ENCODE peak calls at places on chromosomes 4 and X, in nine cellular contexts. K is ovary, W is IMR-90, Z is breast epithelium, V is uterus, S is esophagus muscularis mucosa, X is body of pancreas, R is Peyer's patch, G is adrenal gland. E is an unnamed sample.

GRCh38 chr4:112099701-112100289 is 45.5 kb upstream of the FAM241A start:
- DNase-seq in W (peak), G (no peak), R (no peak), K (no peak), Z (no peak), S (no peak), X (no peak), V (no peak), E (no peak)

GRCh38 chr4:168694669-168695068 is 197.8 kb downstream of the PALLD start:
- DNase-seq in R (no peak), Z (no peak), G (no peak), K (no peak), S (no peak), X (no peak), V (no peak), W (peak), E (no peak)

GRCh38 chrX:113059714-113060113 is 219.1 kb upstream of the AMOT start:
- DNase-seq in R (no peak), G (no peak), Z (no peak), K (no peak), S (no peak), V (no peak), W (no peak), X (no peak), E (no peak)

GRCh38 chr4:14218641-14219040 is 591.1 kb upstream of the BOD1L1 start:
- DNase-seq in R (no peak), S (no peak), Z (no peak), K (no peak), V (no peak), X (peak), W (no peak), G (no peak), E (no peak)

GRCh38 chr4:48127882-48128394 is 6.1 kb downstream of the TXK start:
- DNase-seq in Z (peak), G (peak), V (peak), K (peak), X (peak), W (peak), R (peak), S (no peak), E (peak)

GRCh38 chr4:2244947-2245786 is 3.2 kb upstream of the HAUS3 start:
- DNase-seq in R (peak), V (no peak), S (no peak), Z (no peak), K (peak), W (no peak), G (peak), X (no peak), E (no peak)

GRCh38 chr4:81314897-81315470 is 100.0 kb upstream of the PRKG2 start:
- DNase-seq in W (peak), S (no peak), V (no peak), X (no peak), R (no peak), G (no peak), K (no peak), Z (no peak), E (no peak)

GRCh38 chrX:17547658-17548057 is 172.7 kb downstream of the NHS start:
- DNase-seq in G (peak), K (peak), R (no peak), Z (no peak), S (no peak), X (peak), W (peak), V (peak), E (no peak)

GRCh38 chr4:98609946-98610345 is 48.5 kb downstream of the TSPAN5 start:
- DNase-seq in G (no peak), K (no peak), W (peak), V (no peak), R (no peak), X (no peak), S (no peak), Z (no peak), E (no peak)

GRCh38 chrX:85003655-85004244 is at the start of gene APOOL:
- DNase-seq in S (peak), W (peak), V (peak), X (peak), G (peak), Z (peak), R (peak), K (peak), E (peak)

GRCh38 chr4:43360296-43360695 is 467.8 kb downstream of the GRXCR1 start:
- DNase-seq in V (no peak), G (no peak), X (no peak), R (no peak), W (no peak), S (no peak), Z (no peak), K (no peak), E (no peak)

GRCh38 chr4:121738780-121739547 is 26.0 kb downstream of the SMIM43 start:
- DNase-seq in K (peak), G (no peak), V (no peak), X (no peak), W (peak), S (no peak), Z (no peak), R (no peak), E (no peak)

GRCh38 chr4:96073446-96073845 is 233.6 kb downstream of the PDHA2 start:
- DNase-seq in K (no peak), S (no peak), W (no peak), V (no peak), G (no peak), X (no peak), Z (no peak), R (no peak), E (no peak)

GRCh38 chr4:185540040-185540439 is 4.7 kb upstream of the PDLIM3 start:
- DNase-seq in R (no peak), Z (no peak), G (no peak), X (no peak), K (no peak), W (no peak), V (no peak), S (no peak), E (no peak)

GRCh38 chr4:25075851-25076250 is 45.1 kb upstream of the LGI2 start:
- DNase-seq in S (no peak), R (no peak), X (no peak), Z (no peak), G (no peak), K (no peak), W (no peak), V (no peak), E (no peak)

GRCh38 chrX:68599256-68600152 is 48.0 kb upstream of the STARD8 start:
- DNase-seq in Z (no peak), K (no peak), R (no peak), G (no peak), S (no peak), X (no peak), W (peak), V (no peak), E (no peak)

GRCh38 chr4:150078041-150078995 is at the start of gene DCLK2:
- DNase-seq in G (peak), Z (peak), S (peak), X (peak), V (peak), R (peak), K (peak), W (peak), E (peak)

GRCh38 chr4:2371765-2372487 is 46.5 kb downstream of the ZFYVE28 start:
- DNase-seq in Z (no peak), R (no peak), V (no peak), W (no peak), S (no peak), X (no peak), K (no peak), G (no peak), E (no peak)

GRCh38 chr4:45992728-45993127 is 131.1 kb downstream of the GABRG1 start:
- DNase-seq in X (no peak), W (no peak), V (no peak), R (no peak), G (no peak), K (no peak), S (no peak), Z (no peak), E (no peak)

GRCh38 chrX:121122332-121122731 is 74.9 kb downstream of the GLUD2 start:
- DNase-seq in G (no peak), Z (no peak), X (no peak), K (no peak), V (no peak), R (no peak), S (no peak), W (no peak), E (no peak)

GRCh38 chrX:19904778-19905367 is 17.5 kb upstream of the SH3KBP1 start:
- DNase-seq in W (peak), G (no peak), S (no peak), Z (no peak), R (no peak), X (peak), V (no peak), K (no peak), E (no peak)

GRCh38 chrX:39260965-39261364 is 459.7 kb downstream of the MID1IP1 start:
- DNase-seq in S (no peak), X (no peak), K (no peak), Z (no peak), W (no peak), R (no peak), G (no peak), V (no peak), E (no peak)

GRCh38 chr4:168440442-168441264 is 39.6 kb downstream of the DDX60L start:
- DNase-seq in X (no peak), V (no peak), G (no peak), K (no peak), S (no peak), Z (no peak), R (no peak), W (peak), E (no peak)

GRCh38 chr4:186151499-186151898 is 39.9 kb upstream of the CYP4V2 start:
- DNase-seq in G (no peak), Z (no peak), S (no peak), W (no peak), R (no peak), K (no peak), V (no peak), X (no peak), E (no peak)

GRCh38 chrX:69138512-69138911 is 26.7 kb downstream of the PJA1 start:
- DNase-seq in S (no peak), K (no peak), V (no peak), Z (no peak), W (no peak), R (no peak), X (no peak), G (no peak), E (no peak)

GRCh38 chr4:13544556-13545393 is 467 bp upstream of the NKX3-2 start:
- DNase-seq in S (peak), W (peak), R (no peak), K (no peak), Z (no peak), V (peak), X (peak), G (peak), E (no peak)

GRCh38 chrX:109922183-109922582 is 80.7 kb upstream of the TMEM164 start:
- DNase-seq in X (no peak), K (no peak), V (no peak), S (no peak), W (no peak), G (no peak), R (no peak), Z (no peak), E (no peak)

GRCh38 chr4:85595796-85596559 is 121.0 kb downstream of the ARHGAP24 start:
- DNase-seq in W (no peak), V (no peak), S (no peak), G (peak), K (no peak), Z (no peak), X (peak), R (no peak), E (no peak)

GRCh38 chr4:44493924-44494323 is 45.3 kb upstream of the KCTD8 start:
- DNase-seq in V (no peak), S (no peak), G (peak), K (no peak), X (no peak), R (no peak), W (no peak), Z (no peak), E (no peak)

GRCh38 chr4:11337287-11337686 is 91.4 kb downstream of the HS3ST1 start:
- DNase-seq in S (peak), G (no peak), X (no peak), Z (no peak), K (no peak), V (no peak), R (no peak), W (no peak), E (no peak)

GRCh38 chr4:121454251-121454979 is 73.6 kb upstream of the QRFPR start:
- DNase-seq in W (no peak), R (no peak), G (no peak), K (no peak), Z (no peak), V (no peak), X (no peak), S (no peak), E (no peak)

GRCh38 chr4:24857996-24858395 is 54.8 kb downstream of the CCDC149 start:
- DNase-seq in S (no peak), V (peak), X (no peak), R (no peak), Z (no peak), W (peak), G (peak), K (no peak), E (no peak)

GRCh38 chrX:68332156-68332823 is 101.0 kb downstream of the OPHN1 start:
- DNase-seq in K (no peak), X (no peak), W (no peak), Z (no peak), V (no peak), G (no peak), S (no peak), R (no peak), E (peak)

GRCh38 chr4:150283689-150284088 is 205.4 kb downstream of the DCLK2 start:
- DNase-seq in Z (no peak), K (no peak), X (no peak), S (no peak), G (no peak), W (peak), R (no peak), V (no peak), E (no peak)

GRCh38 chr4:4427478-4427870 is 40.6 kb downstream of the NSG1 start:
- DNase-seq in Z (no peak), K (no peak), V (no peak), R (no peak), W (no peak), X (no peak), S (no peak), G (no peak), E (no peak)

GRCh38 chr4:152454398-152455011 is 81.4 kb downstream of the FBXW7 start:
- DNase-seq in W (peak), K (no peak), R (no peak), Z (no peak), G (no peak), X (no peak), S (no peak), V (no peak), E (no peak)

GRCh38 chr4:76690091-76690905 is 207.6 kb downstream of the SOWAHB start:
- DNase-seq in G (no peak), S (no peak), R (no peak), K (no peak), W (peak), V (no peak), X (peak), Z (no peak), E (no peak)

GRCh38 chrX:1480082-1480785 is 27.5 kb upstream of the ASMTL start:
- DNase-seq in V (no peak), W (no peak), X (no peak), G (no peak), S (peak), R (peak), Z (no peak), K (no peak), E (no peak)

GRCh38 chr4:87058272-87059073 is 123.7 kb downstream of the AFF1 start:
- DNase-seq in W (no peak), Z (no peak), R (no peak), G (peak), X (no peak), V (no peak), S (peak), K (no peak), E (no peak)

GRCh38 chr4:145723336-145723735 is 43.4 kb downstream of the C4orf51 start:
- DNase-seq in V (no peak), W (no peak), G (no peak), X (no peak), K (no peak), S (no peak), Z (no peak), R (no peak), E (no peak)

GRCh38 chr4:153638999-153639398 is 45.1 kb upstream of the TLR2 start:
- DNase-seq in R (no peak), W (no peak), V (no peak), G (no peak), Z (no peak), K (no peak), X (no peak), S (no peak), E (no peak)

GRCh38 chr4:153638011-153638410 is 46.1 kb upstream of the TLR2 start:
- DNase-seq in X (no peak), R (no peak), G (no peak), W (no peak), K (no peak), V (no peak), Z (no peak), S (no peak), E (no peak)

GRCh38 chr4:153641532-153641931 is 42.5 kb upstream of the TLR2 start:
- DNase-seq in K (no peak), R (no peak), S (no peak), W (no peak), G (no peak), X (no peak), Z (no peak), V (no peak), E (no peak)

GRCh38 chr4:153639556-153640475 is 44.3 kb upstream of the TLR2 start:
- DNase-seq in R (no peak), G (no peak), K (no peak), V (no peak), S (no peak), X (no peak), W (no peak), Z (no peak), E (no peak)

DNA sequence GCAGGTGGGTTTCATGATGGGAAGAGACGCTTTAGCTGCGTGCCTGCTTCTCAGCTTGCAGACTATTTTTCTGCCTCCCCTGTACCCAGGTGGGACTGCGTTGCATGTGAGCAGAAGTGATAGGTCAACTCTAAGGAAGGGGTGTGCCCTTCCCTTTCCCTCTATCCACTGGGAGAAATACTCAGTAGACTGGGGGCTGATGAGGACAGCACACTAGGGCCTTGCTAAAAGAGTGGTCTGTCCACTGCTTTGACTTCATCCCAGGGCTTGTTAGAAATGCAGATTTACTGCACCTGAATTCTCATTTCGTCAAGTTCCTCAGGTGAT is 43.6 kb upstream of the TLR2 start:
- DNase-seq in Z (no peak), K (no peak), G (no peak), X (no peak), S (no peak), R (no peak), V (no peak), W (no peak), E (no peak)
- TF ChIP-seq POLR2A in Z (no peak), K (no peak), G (no peak), X (no peak), S (no peak), R (no peak), V (no peak), W (no peak), E (no peak)

DNA sequence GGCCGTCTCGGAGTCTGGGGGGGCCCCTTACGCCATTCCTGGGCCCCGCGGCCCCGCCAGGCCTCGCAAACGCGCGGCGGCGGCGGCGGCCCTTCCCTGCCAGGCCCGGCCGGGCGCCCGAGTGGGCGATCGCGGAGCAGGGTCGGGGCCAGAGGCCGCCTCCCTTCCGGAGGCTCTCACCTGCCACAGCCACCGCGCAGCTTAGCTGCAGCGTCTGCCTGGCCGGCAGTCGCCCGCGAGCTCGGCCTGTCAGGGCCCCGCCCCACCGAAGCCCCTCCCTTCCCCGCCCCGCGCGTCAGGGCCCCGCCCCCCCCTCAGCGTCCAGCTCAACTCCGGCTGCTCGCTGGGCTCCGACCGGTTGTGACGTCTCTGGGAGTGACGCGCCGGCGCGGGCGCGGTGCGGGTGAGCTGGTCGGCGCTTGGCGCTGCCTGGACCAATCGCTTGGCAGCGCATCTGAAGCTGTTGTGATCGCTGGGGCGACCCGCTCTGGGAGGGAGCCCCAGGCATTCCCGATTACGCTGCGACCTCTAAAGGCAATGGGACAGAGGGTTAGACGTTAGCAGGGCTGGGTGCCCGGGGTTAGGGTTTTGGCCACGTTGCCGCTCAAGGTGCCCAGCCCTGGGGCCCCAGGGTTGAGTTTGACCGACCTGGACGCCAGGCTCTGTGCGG is at the start of gene SLC10A3:
- DNase-seq in V (peak), X (peak), K (peak), Z (peak), S (peak), R (peak), W (peak), G (peak), E (peak)
- TF ChIP-seq CTCF in V (no peak), X (no peak), K (no peak), Z (no peak), S (no peak), R (peak), W (peak), G (no peak), E (no peak)

DNA sequence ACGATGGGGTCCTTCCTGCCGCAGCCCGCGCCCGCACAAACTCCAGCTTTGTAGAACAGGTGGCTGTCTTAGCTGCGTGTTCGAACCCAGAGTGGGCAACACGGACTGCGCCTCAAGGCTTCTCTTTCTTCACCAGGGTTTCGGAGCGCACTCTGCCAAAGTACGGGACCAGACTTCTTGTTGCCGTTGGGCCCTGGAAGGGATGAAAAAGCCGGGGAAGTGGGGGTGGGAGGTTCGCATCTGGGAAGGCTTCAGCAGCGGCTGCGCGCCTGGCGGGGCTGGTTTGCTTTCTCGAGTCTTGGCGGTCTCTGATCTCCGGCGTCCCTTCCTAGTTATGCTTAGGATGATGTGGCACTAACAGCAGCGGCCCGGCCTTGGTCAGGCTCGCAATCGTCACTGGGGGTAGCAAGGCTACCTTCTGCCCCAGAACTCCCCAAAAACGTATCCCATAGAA is 673 bp downstream of the PARM1 start:
- DNase-seq in X (peak), K (no peak), W (no peak), G (peak), S (no peak), V (peak), R (peak), Z (no peak), E (no peak)
- H3K27ac ChIP-seq in X (peak), K (no peak), W (no peak), G (peak), S (peak), V (peak), R (peak), Z (peak), E (peak)

DNA sequence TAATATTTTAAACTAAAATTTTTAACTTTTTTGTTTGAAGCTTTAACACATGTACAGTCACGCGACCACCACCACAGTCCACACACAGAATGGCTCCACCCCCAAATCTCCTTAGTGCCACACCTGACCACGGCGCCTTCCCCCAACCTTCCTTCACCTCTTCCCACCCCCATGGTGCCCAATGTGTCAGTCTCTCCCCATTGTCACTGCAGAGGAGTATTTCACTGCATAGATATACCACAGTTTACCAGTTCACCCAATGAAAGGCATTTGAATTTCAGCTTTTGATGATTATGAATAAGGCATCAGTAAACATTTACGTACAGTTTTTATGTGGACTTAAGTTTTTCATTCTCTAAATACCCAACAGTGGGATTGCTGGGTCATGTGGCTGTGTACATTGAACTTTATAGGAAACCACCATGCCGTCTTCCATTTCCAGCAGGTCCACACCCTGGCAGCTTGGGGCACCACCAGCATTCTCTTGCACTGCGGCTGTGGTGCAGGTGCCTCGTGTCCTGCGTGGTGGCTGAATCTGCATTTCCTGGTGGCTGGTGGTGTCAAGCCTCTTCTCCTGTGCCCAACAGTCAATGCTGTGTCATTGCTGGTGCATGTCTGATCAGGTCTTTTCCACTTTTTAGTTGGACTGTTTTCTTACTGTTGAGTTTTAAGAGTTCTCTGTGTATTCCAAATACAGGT is 49.0 kb downstream of the CPLX1 start:
- DNase-seq in S (no peak), G (no peak), V (no peak), R (no peak), W (no peak), Z (no peak), X (no peak), K (no peak), E (no peak)
- TF ChIP-seq POLR2A in S (no peak), G (no peak), V (no peak), R (no peak), W (no peak), Z (no peak), X (no peak), K (no peak), E (no peak)

E was measured in gastrocnemius medialis.